ENCODE peak calls at places on chromosomes 11 and 22, in ten cellular contexts. F is ovary, O is heart right ventricle, K is lung, C is HepG2, X is tibial artery, E is heart left ventricle, D is fibroblast of lung, W is bronchial epithelial cell, T is HCT116. N is an unnamed sample.

GRCh38 chr11:44848203-44848962 is 102.3 kb downstream of the TP53I11 start:
- DNase-seq in F (no peak), O (no peak), K (no peak), C (no peak), X (no peak), E (no peak), D (no peak), W (no peak), T (no peak), N (no peak)

GRCh38 chr11:3855808-3856491 is 486 bp downstream of the STIM1 start:
- DNase-seq in F (peak; percentile 50), O (peak; percentile 61), K (peak; percentile 57), C (no peak), X (peak; percentile 77), E (no peak), D (peak; percentile 19), W (no peak), T (no peak), N (no peak)

GRCh38 chr22:46657996-46658947 is 38.1 kb downstream of the GRAMD4 start:
- DNase-seq in F (no peak), O (no peak), K (no peak), C (no peak), X (no peak), E (no peak), D (no peak), W (peak; percentile 88), T (no peak), N (no peak)

GRCh38 chr11:124841765-124842700 is 23.2 kb upstream of the ROBO3 start:
- DNase-seq in F (no peak), O (no peak), K (peak; percentile 57), C (no peak), X (no peak), E (no peak), D (no peak), W (no peak), T (no peak), N (no peak)

GRCh38 chr11:96483550-96483949 is 93.7 kb downstream of the JRKL start:
- DNase-seq in F (no peak), O (no peak), K (no peak), C (no peak), X (no peak), E (no peak), D (peak; percentile 6), W (no peak), T (no peak), N (no peak)

GRCh38 chr22:36344106-36344827 is 43.5 kb downstream of the MYH9 start:
- DNase-seq in F (no peak), O (no peak), K (no peak), C (no peak), X (no peak), E (no peak), D (no peak), W (no peak), T (no peak), N (no peak)

GRCh38 chr22:46593211-46593676 is 26.9 kb upstream of the GRAMD4 start:
- DNase-seq in F (no peak), O (no peak), K (no peak), C (no peak), X (peak; percentile 74), E (peak; percentile 59), D (no peak), W (no peak), T (no peak), N (no peak)

GRCh38 chr11:74844865-74845264 is 96.2 kb downstream of the RNF169 start:
- DNase-seq in F (no peak), O (no peak), K (no peak), C (no peak), X (no peak), E (no peak), D (no peak), W (no peak), T (no peak), N (no peak)

GRCh38 chr11:108131993-108132392 is 10.6 kb downstream of the ACAT1 start:
- DNase-seq in F (no peak), O (no peak), K (no peak), C (no peak), X (no peak), E (no peak), D (no peak), W (no peak), T (no peak), N (no peak)

GRCh38 chr11:444397-445144 is 2.8 kb upstream of the ANO9 start:
- DNase-seq in F (no peak), O (no peak), K (peak; percentile 71), C (no peak), X (no peak), E (no peak), D (peak; percentile 19), W (peak; percentile 33), T (no peak), N (no peak)

GRCh38 chr22:36816635-36817428 is at the start of gene PVALB:
- DNase-seq in F (peak; percentile 12), O (peak; percentile 23), K (no peak), C (no peak), X (no peak), E (peak; percentile 25), D (peak; percentile 22), W (no peak), T (no peak), N (no peak)

DNA sequence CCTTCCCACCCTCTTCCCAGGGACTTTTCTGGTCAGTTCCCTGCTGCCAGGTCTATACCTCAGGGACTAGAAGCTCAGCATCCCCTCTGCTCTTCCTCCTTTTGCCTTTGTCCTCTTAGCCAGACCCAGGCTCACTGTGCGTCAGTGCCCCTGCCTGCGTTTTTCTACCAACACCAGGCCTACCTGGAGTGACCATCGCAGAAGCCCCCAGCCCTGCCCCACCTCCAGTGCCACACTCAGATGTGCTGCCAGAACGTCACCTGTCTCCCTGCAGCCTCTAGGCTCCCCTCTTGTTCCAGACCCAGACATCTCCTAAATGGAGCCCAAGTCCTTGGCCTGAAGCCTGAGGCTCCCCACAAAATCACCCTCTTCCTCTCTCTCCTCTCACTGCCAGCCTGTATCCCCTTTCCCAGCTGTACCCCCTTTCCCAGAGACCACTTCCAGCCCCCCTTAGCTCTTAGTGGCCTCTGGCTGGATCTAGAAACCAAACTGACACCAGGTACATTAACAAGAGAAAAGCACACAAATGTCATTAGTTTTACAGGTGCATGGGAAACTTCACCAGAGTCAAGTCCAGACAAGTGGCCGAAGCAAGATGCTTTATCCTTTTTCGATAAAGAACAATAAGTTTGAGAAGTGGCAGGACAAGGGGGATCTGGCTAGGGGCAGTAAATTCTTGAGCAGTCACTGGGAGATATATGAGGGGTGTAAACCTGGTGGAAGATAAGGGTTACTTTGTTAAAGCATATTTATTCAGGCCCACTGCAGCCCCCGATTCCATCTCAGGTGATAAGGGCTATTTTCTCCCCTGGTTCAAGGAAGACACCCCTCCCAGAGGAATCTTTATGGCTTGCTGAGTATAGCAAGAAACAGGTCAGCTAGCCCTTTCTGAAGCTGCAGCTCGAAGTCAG is 61.5 kb downstream of the BCR start:
- DNase-seq in F (no peak), O (no peak), K (no peak), C (no peak), X (no peak), E (no peak), D (no peak), W (no peak), T (no peak), N (no peak)
- H3K4me3 ChIP-seq in F (no peak overlapping the region), O (no peak overlapping the region), K (no peak overlapping the region), C (no peak overlapping the region), X (no peak overlapping the region), E (no peak overlapping the region), D (no peak overlapping the region), W (no peak overlapping the region), T (no peak overlapping the region), N (no peak overlapping the region)

GRCh38 chr22:42630901-42631602 is 9.3 kb downstream of the ATP5MGL start:
- DNase-seq in F (no peak), O (no peak), K (no peak), C (no peak), X (no peak), E (no peak), D (no peak), W (no peak), T (no peak), N (no peak)
- H3K36me3 ChIP-seq in F (no peaks in the 10 kb centered on the region), O (peaks cover 100% of the 10 kb centered on the region), K (peaks cover 69% of the 10 kb centered on the region), C (peaks cover 86% of the 10 kb centered on the region), X (peaks cover 85% of the 10 kb centered on the region), E (peaks cover 98% of the 10 kb centered on the region), D (peaks cover 42% of the 10 kb centered on the region), W (peaks cover 54% of the 10 kb centered on the region), T (peaks cover 22% of the 10 kb centered on the region), N (peaks cover 78% of the 10 kb centered on the region)

GRCh38 chr22:44540756-44541670 is 43.0 kb upstream of the RTL6 start:
- DNase-seq in F (no peak), O (no peak), K (no peak), C (no peak), X (no peak), E (no peak), D (no peak), W (no peak), T (no peak), N (no peak)
- H3K4me3 ChIP-seq in F (no peak overlapping the region), O (no peak overlapping the region), K (no peak overlapping the region), C (no peak overlapping the region), X (no peak overlapping the region), E (no peak overlapping the region), D (no peak overlapping the region), W (no peak overlapping the region), T (no peak overlapping the region), N (no peak overlapping the region)

GRCh38 chr22:17866621-17867020 is 92.4 kb upstream of the BID start:
- DNase-seq in F (no peak), O (no peak), K (no peak), C (no peak), X (no peak), E (no peak), D (no peak), W (no peak), T (no peak), N (no peak)

GRCh38 chr22:17868771-17869170 is 94.5 kb upstream of the BID start:
- DNase-seq in F (no peak), O (no peak), K (no peak), C (no peak), X (no peak), E (no peak), D (no peak), W (no peak), T (no peak), N (no peak)

GRCh38 chr22:17865183-17866055 is 91.2 kb upstream of the BID start:
- DNase-seq in F (no peak), O (no peak), K (no peak), C (no peak), X (no peak), E (no peak), D (no peak), W (no peak), T (no peak), N (no peak)

GRCh38 chr22:17866127-17866526 is 91.9 kb upstream of the BID start:
- DNase-seq in F (no peak), O (no peak), K (no peak), C (no peak), X (no peak), E (no peak), D (no peak), W (no peak), T (no peak), N (no peak)

DNA sequence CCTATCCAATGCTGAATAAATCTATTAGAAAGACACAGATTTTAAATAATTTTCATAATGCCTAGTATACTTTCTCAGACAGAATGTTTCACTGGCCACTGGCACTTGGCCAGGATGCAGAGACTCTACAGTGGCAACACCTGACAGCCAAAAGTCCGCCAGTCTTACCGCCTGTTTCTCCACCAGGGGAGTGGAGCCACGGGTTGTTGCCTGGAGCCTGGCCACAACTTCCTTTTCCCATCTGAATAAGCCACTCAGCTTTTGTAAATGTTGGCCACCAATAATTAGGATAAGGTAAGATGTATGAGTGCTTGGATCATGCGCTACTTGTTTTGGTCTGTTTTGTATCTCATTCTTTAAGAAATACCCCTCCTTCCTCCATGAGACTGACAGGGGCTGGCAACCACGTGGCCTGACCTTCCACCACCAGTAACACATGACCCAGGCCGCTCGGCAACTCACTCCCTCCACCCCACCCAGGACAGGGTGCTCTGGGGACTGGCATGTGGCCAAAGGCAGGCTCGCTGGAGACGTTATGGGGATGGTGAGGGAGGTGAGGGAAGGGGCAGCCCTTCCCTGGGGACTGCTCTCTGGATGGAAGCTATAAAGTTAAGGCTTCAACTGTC is 93.0 kb upstream of the BID start:
- DNase-seq in F (peak; percentile 39), O (peak; percentile 76), K (no peak), C (no peak), X (peak; percentile 82), E (peak; percentile 78), D (no peak), W (no peak), T (no peak), N (no peak)
- H3K36me3 ChIP-seq in F (no peaks in the 10 kb centered on the region), O (peaks cover 80% of the 10 kb centered on the region), K (peaks cover 34% of the 10 kb centered on the region), C (peaks cover 59% of the 10 kb centered on the region), X (peaks cover 75% of the 10 kb centered on the region), E (peaks cover 77% of the 10 kb centered on the region), D (peaks cover 11% of the 10 kb centered on the region), W (peaks cover 43% of the 10 kb centered on the region), T (peaks cover 16% of the 10 kb centered on the region), N (peaks cover 47% of the 10 kb centered on the region)